ENCODE peak calls at places on chromosomes 11 and 22, in six cellular contexts. S, F, O, J, N and L are unnamed samples.

GRCh38 chr11:34757026-34757451 is 136.1 kb downstream of the EHF start:
- DNase-seq in J (no peak), N (no peak), O (no peak), S (no peak), F (no peak), L (peak; percentile 39)

GRCh38 chr11:120330045-120330444 is 4.9 kb downstream of the TLCD5 start:
- DNase-seq in N (no peak), S (no peak), F (no peak), O (no peak), J (no peak), L (no peak)

GRCh38 chr11:14974723-14975587 is 2.8 kb upstream of the CALCA start:
- DNase-seq in O (no peak), S (peak; percentile 49), F (peak; percentile 16), J (peak; percentile 54), N (no peak), L (no peak)

GRCh38 chr11:26623076-26623666 is 51.1 kb upstream of the MUC15 start:
- DNase-seq in O (no peak), N (no peak), F (no peak), J (no peak), S (no peak), L (no peak)

GRCh38 chr22:33389927-33390326 is 331.7 kb upstream of the SYN3 start:
- DNase-seq in N (no peak), J (no peak), S (no peak), F (no peak), O (no peak), L (no peak)

GRCh38 chr11:125079151-125079877 is 16.2 kb downstream of the SLC37A2 start:
- DNase-seq in O (no peak), S (no peak), J (no peak), N (no peak), F (no peak), L (no peak)

GRCh38 chr11:132540586-132540985 is 991.7 kb downstream of the OPCML start:
- DNase-seq in O (no peak), J (no peak), F (no peak), S (no peak), N (no peak), L (no peak)

GRCh38 chr11:102891736-102892135 is 17.0 kb upstream of the MMP12 start:
- DNase-seq in N (no peak), F (no peak), J (no peak), O (no peak), S (no peak), L (no peak)

GRCh38 chr11:63769044-63769718 is 606 bp upstream of the ZFTA start:
- DNase-seq in J (peak; percentile 76), N (peak; percentile 76), S (no peak), O (no peak), F (no peak), L (no peak)

GRCh38 chr11:126129681-126130671 is 67.3 kb upstream of the CDON start:
- DNase-seq in F (no peak), S (no peak), J (no peak), N (peak; percentile 64), O (peak; percentile 68), L (no peak)

GRCh38 chr11:125062931-125063428 is at the start of gene SLC37A2:
- DNase-seq in O (peak; percentile 67), N (peak; percentile 83), F (peak; percentile 45), S (peak; percentile 73), J (no peak), L (peak; percentile 92)

GRCh38 chr11:32858731-32859130 is 29.0 kb downstream of the PRRG4 start:
- DNase-seq in J (no peak), S (no peak), F (no peak), N (no peak), O (no peak), L (no peak)

GRCh38 chr22:17910561-17911311 is 113.6 kb downstream of the MICAL3 start:
- DNase-seq in J (peak; percentile 38), O (no peak), N (peak; percentile 94), F (no peak), S (no peak), L (no peak)

GRCh38 chr11:18748766-18749375 is 22.9 kb upstream of the IGSF22 start:
- DNase-seq in N (no peak), S (no peak), O (no peak), F (no peak), J (no peak), L (no peak)

GRCh38 chr11:4054643-4055042 is 40.0 kb upstream of the RRM1 start:
- DNase-seq in S (no peak), F (no peak), O (no peak), N (no peak), J (no peak), L (no peak)

GRCh38 chr11:102287963-102288744 is 29.1 kb upstream of the BIRC3 start:
- DNase-seq in F (peak; percentile 68), N (no peak), S (peak; percentile 45), O (peak; percentile 47), J (peak; percentile 70), L (no peak)

GRCh38 chr11:74019860-74020259 is 11.0 kb upstream of the UCP3 start:
- DNase-seq in O (no peak), S (no peak), N (no peak), J (no peak), F (no peak), L (no peak)

GRCh38 chr11:132640952-132641351 is 891.3 kb downstream of the OPCML start:
- DNase-seq in S (no peak), N (no peak), F (no peak), J (no peak), O (no peak), L (peak; percentile 66)

GRCh38 chr11:46281374-46281831 is 3.9 kb downstream of the CREB3L1 start:
- DNase-seq in J (peak; percentile 61), F (no peak), N (peak; percentile 75), S (peak; percentile 63), O (no peak), L (no peak)

GRCh38 chr11:6297831-6298230 is 22.5 kb downstream of the CAVIN3 start:
- DNase-seq in S (no peak), J (no peak), O (no peak), N (no peak), F (no peak), L (no peak)

GRCh38 chr22:21739828-21740377 is 4.3 kb upstream of the YPEL1 start:
- DNase-seq in N (no peak), J (no peak), O (no peak), F (no peak), S (no peak), L (no peak)

GRCh38 chr11:83759148-83759547 is 473.0 kb upstream of the CCDC90B start:
- DNase-seq in J (no peak), S (no peak), N (no peak), O (no peak), F (no peak), L (no peak)

GRCh38 chr11:128575174-128575955 is 12.0 kb downstream of the ETS1 start:
- DNase-seq in J (no peak), S (no peak), F (no peak), N (no peak), O (no peak), L (no peak)

GRCh38 chr11:9160166-9160565 is 68.8 kb upstream of the SCUBE2 start:
- DNase-seq in J (no peak), O (no peak), S (no peak), N (no peak), F (no peak), L (no peak)

GRCh38 chr22:24028533-24028932 is 17.4 kb downstream of the CABIN1 start:
- DNase-seq in S (no peak), N (no peak), O (no peak), F (no peak), J (no peak), L (no peak)

GRCh38 chr22:45318168-45318557 is 8.4 kb downstream of the FAM118A start:
- DNase-seq in J (peak; percentile 59), O (peak; percentile 65), F (no peak), N (peak; percentile 94), S (peak; percentile 84), L (peak; percentile 97)

GRCh38 chr11:70435765-70436500 is 37.6 kb downstream of the CTTN start:
- DNase-seq in N (no peak), F (no peak), O (no peak), S (no peak), J (no peak), L (no peak)
- H3K36me3 ChIP-seq in N (peaks cover 82% of the 10 kb centered on the region), F (peaks cover 43% of the 10 kb centered on the region), O (peaks cover 74% of the 10 kb centered on the region), S (peaks cover 83% of the 10 kb centered on the region), J (peaks cover 70% of the 10 kb centered on the region), L (peaks cover 64% of the 10 kb centered on the region)

DNA sequence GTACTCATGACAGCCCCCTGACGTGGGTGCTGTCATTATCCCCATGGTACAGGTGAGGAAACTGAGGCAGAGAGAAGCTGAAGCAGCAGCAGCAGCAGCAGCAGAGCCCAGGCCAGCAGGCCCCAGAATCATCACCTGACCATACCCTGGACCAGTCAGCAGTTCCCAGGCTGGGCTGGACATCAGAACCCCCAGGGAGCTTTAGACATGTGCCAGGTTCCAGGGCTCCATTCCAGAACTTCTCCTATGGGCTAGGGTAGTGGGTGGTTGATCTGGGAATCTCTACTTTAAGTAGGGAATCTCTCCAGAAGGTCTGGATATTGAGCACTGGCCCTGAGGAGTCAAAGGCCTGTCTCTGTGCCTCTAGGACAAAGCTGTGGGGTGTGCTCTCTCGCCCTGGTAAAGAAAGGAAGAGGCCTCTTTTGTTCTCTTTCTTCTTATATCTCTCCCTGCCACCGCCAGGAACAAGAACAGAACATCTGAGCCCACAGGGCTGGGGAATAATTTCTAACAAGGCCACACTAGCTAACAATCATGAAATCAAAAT is 26.6 kb downstream of the MAFF start:
- DNase-seq in N (no peak), F (no peak), S (no peak), O (no peak), J (no peak), L (no peak)
- TF ChIP-seq EP300 in N (no peak), F (no peak), S (no peak), O (no peak), J (no peak), L (no peak)

GRCh38 chr11:66693356-66694055 is 15.8 kb upstream of the RBM4B start:
- DNase-seq in F (no peak), O (no peak), S (no peak), N (no peak), J (no peak), L (no peak)

GRCh38 chr11:66696186-66696585 is 18.5 kb upstream of the RBM4B start:
- DNase-seq in F (no peak), J (no peak), O (no peak), N (no peak), S (no peak), L (no peak)

GRCh38 chr11:66694056-66694410 is 16.3 kb upstream of the RBM4B start:
- DNase-seq in N (no peak), J (no peak), O (no peak), F (no peak), S (no peak), L (no peak)

GRCh38 chr11:66692871-66693331 is 15.2 kb upstream of the RBM4B start:
- DNase-seq in N (no peak), J (no peak), F (no peak), S (no peak), O (no peak), L (no peak)

GRCh38 chr11:66694732-66695207 is 17.1 kb upstream of the RBM4B start:
- DNase-seq in S (peak; percentile 93), O (peak; percentile 92), F (peak; percentile 96), N (peak; percentile 93), J (peak; percentile 88), L (peak; percentile 95)
- TF ChIP-seq POLR2AphosphoS5 in S (peak; percentile 27), O (no peak), F (no peak), N (peak; percentile 20), J (no peak), L (peak; percentile 54)

DNA sequence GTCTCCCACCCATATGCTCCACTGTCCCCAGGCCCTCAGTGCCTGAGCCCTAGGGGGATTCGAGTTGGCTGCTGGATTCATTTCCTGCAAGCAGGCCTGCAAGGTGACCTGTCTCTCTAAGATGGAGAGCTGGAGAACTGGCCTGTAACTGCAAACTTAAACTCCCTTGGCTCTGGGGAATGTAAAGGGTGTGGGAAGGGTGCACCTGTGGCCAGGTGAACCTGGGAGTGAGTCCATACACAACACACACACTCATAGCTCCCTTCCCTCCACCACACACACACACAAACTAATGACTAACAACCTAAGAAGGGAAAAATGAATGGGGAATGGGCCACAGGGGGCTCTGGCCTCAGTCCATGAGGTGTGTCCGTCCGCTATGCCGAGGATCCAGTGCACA is 14.5 kb downstream of the SMTNL1 start:
- DNase-seq in O (no peak), F (no peak), J (no peak), S (no peak), N (no peak), L (no peak)
- H3K36me3 ChIP-seq in O (peaks cover 94% of the 10 kb centered on the region), F (peaks cover 1% of the 10 kb centered on the region), J (no peaks in the 10 kb centered on the region), S (peaks cover 100% of the 10 kb centered on the region), N (peaks cover 85% of the 10 kb centered on the region), L (peaks cover 100% of the 10 kb centered on the region)